ENCODE peak calls at places on chromosomes 2 and 18, in nine cellular contexts. U is upper lobe of left lung, Y is H1, W is K562, N is esophagus muscularis mucosa, O is transverse colon, C is suprapubic skin, M is stomach, Q is GM12878. R is an unnamed sample.
A peak's percentile ranks its signal among the peaks of the same experiment; 100 is the strongest.

GRCh38 chr2:119350311-119350998 is 16.2 kb downstream of the C2orf76 start:
- DNase-seq in U (no peak), Y (no peak), W (no peak), N (no peak), O (no peak), C (no peak), M (no peak), Q (no peak), R (no peak)

GRCh38 chr2:145169285-145169684 is 649.4 kb upstream of the ZEB2 start:
- DNase-seq in U (no peak), Y (no peak), W (no peak), N (no peak), O (no peak), C (no peak), M (no peak), Q (no peak), R (no peak)

GRCh38 chr18:21000667-21001066 is 110.9 kb downstream of the ROCK1 start:
- DNase-seq in U (no peak), Y (no peak), W (no peak), N (no peak), O (no peak), C (no peak), M (no peak), Q (no peak), R (no peak)

GRCh38 chr2:170817247-170817998 is 736 bp downstream of the GAD1 start:
- DNase-seq in U (peak; percentile 86), Y (peak; percentile 76), W (peak; percentile 30), N (no peak), O (no peak), C (no peak), M (no peak), Q (no peak), R (no peak)

GRCh38 chr2:219175928-219176817 is 552 bp downstream of the CNPPD1 start:
- DNase-seq in U (no peak), Y (no peak), W (no peak), N (peak; percentile 91), O (peak; percentile 74), C (no peak), M (peak; percentile 58), Q (no peak), R (peak; percentile 83)

GRCh38 chr2:238709324-238709723 is 138.6 kb upstream of the TWIST2 start:
- DNase-seq in U (no peak), Y (no peak), W (no peak), N (peak; percentile 64), O (no peak), C (no peak), M (no peak), Q (no peak), R (no peak)

GRCh38 chr2:12412898-12413305 is 303.8 kb upstream of the TRIB2 start:
- DNase-seq in U (no peak), Y (no peak), W (no peak), N (no peak), O (no peak), C (no peak), M (no peak), Q (peak; percentile 57), R (no peak)

GRCh38 chr2:116810645-116811044 is 1003.8 kb upstream of the DDX18 start:
- DNase-seq in U (no peak), Y (no peak), W (no peak), N (no peak), O (no peak), C (no peak), M (no peak), Q (no peak), R (no peak)

GRCh38 chr2:71620116-71620515 is 166.8 kb downstream of the DYSF start:
- DNase-seq in U (no peak), Y (peak; percentile 39), W (no peak), N (peak; percentile 82), O (no peak), C (peak; percentile 59), M (peak; percentile 20), Q (no peak), R (peak; percentile 56)

GRCh38 chr18:73948497-73948896 is 199.1 kb downstream of the FBXO15 start:
- DNase-seq in U (no peak), Y (no peak), W (no peak), N (peak; percentile 60), O (no peak), C (no peak), M (no peak), Q (no peak), R (no peak)

GRCh38 chr18:32730620-32731021 is 42.2 kb downstream of the KLHL14 start:
- DNase-seq in U (no peak), Y (no peak), W (no peak), N (no peak), O (no peak), C (no peak), M (no peak), Q (peak; percentile 30), R (no peak)

GRCh38 chr2:10654069-10654468 is 35.7 kb downstream of the NOL10 start:
- DNase-seq in U (no peak), Y (no peak), W (no peak), N (no peak), O (no peak), C (no peak), M (no peak), Q (no peak), R (no peak)

GRCh38 chr2:2701813-2702212 is 370.7 kb upstream of the MYT1L start:
- DNase-seq in U (no peak), Y (no peak), W (no peak), N (no peak), O (no peak), C (no peak), M (no peak), Q (no peak), R (no peak)

GRCh38 chr2:41353060-41353459 is 694.8 kb upstream of the PKDCC start:
- DNase-seq in U (no peak), Y (no peak), W (no peak), N (no peak), O (no peak), C (no peak), M (no peak), Q (no peak), R (no peak)
- TF ChIP-seq EP300 in U (no peak), Y (no peak), W (no peak), N (no peak), O (no peak), C (no peak), M (no peak), Q (no peak), R (no peak)

GRCh38 chr2:43039376-43040080 is 186.9 kb downstream of the ZFP36L2 start:
- DNase-seq in U (no peak), Y (no peak), W (no peak), N (no peak), O (no peak), C (no peak), M (no peak), Q (no peak), R (no peak)

GRCh38 chr2:43040084-43040854 is 186.1 kb downstream of the ZFP36L2 start:
- DNase-seq in U (no peak), Y (no peak), W (peak; percentile 52), N (no peak), O (no peak), C (no peak), M (no peak), Q (no peak), R (no peak)

GRCh38 chr2:43041167-43041566 is 185.2 kb downstream of the ZFP36L2 start:
- DNase-seq in U (no peak), Y (no peak), W (peak; percentile 41), N (no peak), O (no peak), C (no peak), M (no peak), Q (no peak), R (no peak)

GRCh38 chr2:43043471-43043870 is 182.9 kb downstream of the ZFP36L2 start:
- DNase-seq in U (no peak), Y (no peak), W (no peak), N (no peak), O (no peak), C (no peak), M (no peak), Q (no peak), R (peak; percentile 58)

DNA sequence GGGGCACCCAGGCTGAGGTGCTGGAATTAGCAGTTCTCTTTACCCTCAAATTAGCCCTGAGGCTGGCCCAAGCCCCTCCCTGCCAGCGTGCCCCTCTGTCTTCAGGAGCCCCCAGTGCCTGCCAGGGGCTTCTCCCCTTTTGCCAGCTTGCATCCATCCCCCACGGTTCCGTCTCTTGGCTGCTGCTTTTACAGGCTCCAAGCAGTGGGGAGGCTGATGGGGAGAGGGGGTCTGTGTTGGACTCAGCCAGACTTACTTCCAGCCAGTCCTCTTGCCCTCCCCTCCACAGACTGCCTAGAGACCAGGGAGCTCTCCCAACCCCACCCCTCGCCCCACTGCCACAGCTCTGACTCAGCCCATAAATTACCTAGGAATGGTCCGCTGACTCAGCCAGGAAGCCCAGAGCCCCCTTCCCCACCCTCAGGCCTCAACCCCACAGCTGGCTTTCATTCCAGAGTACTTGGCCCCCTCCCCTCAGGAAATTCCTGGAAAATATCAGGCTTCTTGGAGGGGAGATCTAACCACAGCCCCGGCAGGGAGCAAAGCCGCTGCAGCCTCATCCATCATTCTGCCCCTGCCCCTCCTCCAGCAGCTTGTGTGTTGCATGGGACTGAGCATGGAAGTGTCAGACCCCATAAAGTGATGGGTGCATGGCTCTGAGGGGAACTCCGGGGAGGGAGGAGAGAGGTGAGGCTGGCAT is 184.6 kb downstream of the ZFP36L2 start:
- DNase-seq in U (no peak), Y (peak; percentile 60), W (peak; percentile 77), N (no peak), O (no peak), C (no peak), M (no peak), Q (no peak), R (no peak)
- TF ChIP-seq POLR2A in U (no peak), Y (no peak), W (no peak), N (no peak), O (no peak), C (no peak), M (no peak), Q (no peak), R (no peak)

GRCh38 chr2:68428746-68429145 is 38.3 kb downstream of the FBXO48 start:
- DNase-seq in U (no peak), Y (no peak), W (no peak), N (no peak), O (no peak), C (no peak), M (no peak), Q (no peak), R (no peak)
- TF ChIP-seq POLR2AphosphoS5 in U (no peak), Y (no peak), W (no peak), N (no peak), O (no peak), C (no peak), M (no peak), Q (no peak), R (no peak)

GRCh38 chr2:97747716-97748115 is 34.3 kb downstream of the ZAP70 start:
- DNase-seq in U (no peak), Y (no peak), W (no peak), N (no peak), O (no peak), C (peak; percentile 4), M (no peak), Q (no peak), R (no peak)

GRCh38 chr2:97747285-97747684 is 33.9 kb downstream of the ZAP70 start:
- DNase-seq in U (no peak), Y (no peak), W (no peak), N (no peak), O (no peak), C (peak; percentile 13), M (no peak), Q (no peak), R (no peak)

GRCh38 chr2:97748397-97748796 is 35.0 kb downstream of the ZAP70 start:
- DNase-seq in U (no peak), Y (peak; percentile 83), W (peak; percentile 67), N (no peak), O (peak; percentile 37), C (peak; percentile 62), M (no peak), Q (no peak), R (no peak)

GRCh38 chr2:97743913-97744312 is 30.5 kb downstream of the ZAP70 start:
- DNase-seq in U (peak; percentile 27), Y (no peak), W (no peak), N (no peak), O (no peak), C (peak; percentile 55), M (no peak), Q (no peak), R (no peak)

GRCh38 chr2:97745474-97746172 is 32.2 kb downstream of the ZAP70 start:
- DNase-seq in U (no peak), Y (no peak), W (no peak), N (no peak), O (no peak), C (peak; percentile 11), M (no peak), Q (peak; percentile 21), R (no peak)
- TF ChIP-seq EP300 in U (no peak), Y (no peak), W (no peak), N (no peak), O (no peak), C (no peak), M (no peak), Q (no peak), R (no peak)

R was measured in sigmoid colon.